ENCODE peak calls at places on chromosomes 2 and 18, in eight cellular contexts. X is fibroblast of lung; F is body of pancreas; R is heart left ventricle; T is cardiac fibroblast; Q is CD8-positive, alpha-beta T cell; G is MM.1S; B is spleen. Z is an unnamed sample.

GRCh38 chr2:165902929-165903328 is 50.6 kb downstream of the TTC21B start:
- DNase-seq in X (peak; percentile 39), F (no peak), R (no peak), T (peak; percentile 29), Q (no peak), G (peak; percentile 17), B (no peak), Z (no peak)

GRCh38 chr18:5627756-5628511 is 84.1 kb upstream of the EPB41L3 start:
- DNase-seq in X (peak; percentile 1), F (no peak), R (no peak), T (no peak), Q (no peak), G (no peak), B (no peak), Z (no peak)

GRCh38 chr2:112195167-112195766 is 57.1 kb downstream of the FBLN7 start:
- DNase-seq in X (no peak), F (no peak), R (no peak), T (no peak), Q (no peak), G (no peak), B (no peak), Z (peak; percentile 52)

GRCh38 chr2:9815076-9815475 is 28.2 kb upstream of the TAF1B start:
- DNase-seq in X (no peak), F (no peak), R (no peak), T (no peak), Q (no peak), G (no peak), B (no peak), Z (no peak)

GRCh38 chr2:238290079-238290478 is 1.7 kb upstream of the PER2 start:
- DNase-seq in X (no peak), F (peak; percentile 80), R (peak; percentile 76), T (peak; percentile 71), Q (no peak), G (no peak), B (peak; percentile 82), Z (peak; percentile 98)

GRCh38 chr2:132037527-132038178 is 124.1 kb downstream of the ANKRD30BL start:
- DNase-seq in X (no peak), F (peak; percentile 35), R (no peak), T (peak; percentile 1), Q (no peak), G (peak; percentile 68), B (peak; percentile 63), Z (no peak)

GRCh38 chr2:224938670-224939309 is 103.5 kb downstream of the DOCK10 start:
- DNase-seq in X (peak; percentile 84), F (no peak), R (no peak), T (peak; percentile 67), Q (no peak), G (no peak), B (no peak), Z (no peak)

GRCh38 chr2:28692411-28692810 is 59.2 kb upstream of the PPP1CB start:
- DNase-seq in X (no peak), F (no peak), R (no peak), T (no peak), Q (no peak), G (no peak), B (no peak), Z (no peak)

GRCh38 chr2:226721541-226721940 is 78.1 kb downstream of the IRS1 start:
- DNase-seq in X (peak; percentile 57), F (no peak), R (peak; percentile 28), T (peak; percentile 66), Q (no peak), G (no peak), B (no peak), Z (no peak)

GRCh38 chr18:77071711-77072292 is 60.8 kb downstream of the MBP start:
- DNase-seq in X (peak; percentile 99), F (peak; percentile 70), R (peak; percentile 60), T (peak; percentile 96), Q (peak; percentile 55), G (no peak), B (no peak), Z (peak; percentile 58)

GRCh38 chr18:13362051-13362450 is 143.5 kb downstream of the LDLRAD4 start:
- DNase-seq in X (no peak), F (no peak), R (no peak), T (no peak), Q (no peak), G (no peak), B (no peak), Z (no peak)

GRCh38 chr2:185862657-185863398 is 124.2 kb downstream of the FSIP2 start:
- DNase-seq in X (no peak), F (no peak), R (no peak), T (no peak), Q (no peak), G (no peak), B (no peak), Z (no peak)
- H3K4me3 ChIP-seq in X (no peak overlapping the region), F (no peak overlapping the region), R (no peak overlapping the region), T (no peak overlapping the region), Q (no peak overlapping the region), G (no peak overlapping the region), B (no peak overlapping the region), Z (no peak overlapping the region)

DNA sequence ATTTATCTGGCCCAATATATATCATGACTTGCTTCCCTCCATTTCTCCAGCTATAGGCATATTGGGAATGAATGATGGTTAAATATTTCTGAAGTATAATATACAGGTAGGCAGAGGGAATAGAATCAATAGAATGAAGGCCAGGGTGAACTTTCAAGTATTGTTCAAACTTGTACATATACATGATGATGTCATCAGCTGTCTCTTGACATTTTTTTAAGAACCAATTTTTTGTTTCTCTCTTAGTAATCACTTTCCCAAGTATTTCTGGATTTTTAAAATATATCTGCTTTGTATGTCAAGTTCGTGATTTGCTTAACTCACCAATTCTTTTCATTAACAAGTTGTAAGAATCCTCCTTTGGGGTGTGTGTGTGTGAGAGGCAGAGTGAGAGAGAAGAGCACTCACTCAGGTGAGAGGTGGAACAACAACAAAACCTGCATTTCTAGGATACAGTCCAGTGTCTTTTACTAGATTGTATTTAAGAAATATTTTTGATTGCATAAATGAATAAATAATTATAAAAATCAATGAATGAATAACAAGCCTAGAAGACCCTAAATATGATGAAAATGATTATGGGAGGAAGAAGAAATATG is 1239.1 kb downstream of the LRP1B start:
- DNase-seq in X (no peak), F (no peak), R (no peak), T (no peak), Q (no peak), G (no peak), B (no peak), Z (peak; percentile 4)
- TF ChIP-seq CTCF in X (no peak), F (no peak), R (no peak), T (no peak), Q (no peak), G (peak; percentile 17), B (no peak), Z (no peak)

GRCh38 chr2:113892004-113892740 is 2.3 kb downstream of the ACTR3 start:
- DNase-seq in X (no peak), F (no peak), R (no peak), T (no peak), Q (no peak), G (no peak), B (no peak), Z (no peak)

GRCh38 chr2:113896791-113897190 is 6.9 kb downstream of the ACTR3 start:
- DNase-seq in X (no peak), F (no peak), R (no peak), T (peak; percentile 56), Q (no peak), G (no peak), B (no peak), Z (no peak)

GRCh38 chr2:113895819-113896563 is 6.1 kb downstream of the ACTR3 start:
- DNase-seq in X (no peak), F (no peak), R (no peak), T (no peak), Q (no peak), G (no peak), B (no peak), Z (no peak)

GRCh38 chr2:113895301-113895700 is 5.4 kb downstream of the ACTR3 start:
- DNase-seq in X (no peak), F (no peak), R (no peak), T (no peak), Q (no peak), G (no peak), B (no peak), Z (peak; percentile 36)

DNA sequence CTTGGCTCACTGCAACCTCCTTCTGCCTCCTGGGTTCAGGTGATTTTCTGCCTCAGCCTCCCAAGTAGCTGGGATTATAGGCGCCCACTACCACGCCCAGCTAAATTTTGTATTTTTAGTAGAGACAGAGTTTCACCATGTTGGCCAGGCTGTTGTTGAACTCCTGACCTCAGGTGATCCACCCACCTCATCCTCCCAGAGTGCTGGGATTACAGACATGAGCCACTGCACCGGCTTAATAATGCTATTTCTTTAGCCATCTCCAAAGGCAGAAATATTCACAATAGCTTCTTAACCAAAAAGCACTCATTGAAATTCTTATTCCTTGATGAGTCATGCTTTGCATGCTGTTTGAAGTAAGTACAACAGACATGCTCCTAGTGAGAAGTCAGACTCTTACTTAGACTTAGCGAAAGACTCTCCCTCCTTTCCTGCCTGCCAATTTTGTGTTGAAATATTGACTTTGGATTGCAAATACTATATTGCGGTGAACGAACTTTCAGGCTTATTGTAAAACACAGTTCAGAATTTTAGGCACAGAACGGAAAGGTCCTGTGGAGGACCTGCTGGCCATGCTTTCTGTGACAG is 4.4 kb downstream of the ACTR3 start:
- DNase-seq in X (peak; percentile 96), F (peak; percentile 19), R (no peak), T (peak; percentile 93), Q (no peak), G (no peak), B (no peak), Z (peak; percentile 91)
- H3K4me3 ChIP-seq in X (no peak overlapping the region), F (no peak overlapping the region), R (no peak overlapping the region), T (no peak overlapping the region), Q (peak overlapping the region; percentile 4), G (no peak overlapping the region), B (no peak overlapping the region), Z (peak overlapping the region; percentile 8)

GRCh38 chr2:193496786-193497185 is 1302.1 kb upstream of the TMEFF2 start:
- DNase-seq in X (no peak), F (no peak), R (no peak), T (no peak), Q (no peak), G (no peak), B (no peak), Z (no peak)

GRCh38 chr2:193506035-193506434 is 1311.3 kb upstream of the TMEFF2 start:
- DNase-seq in X (no peak), F (no peak), R (no peak), T (no peak), Q (no peak), G (no peak), B (no peak), Z (no peak)

GRCh38 chr2:193505620-193506019 is 1310.9 kb upstream of the TMEFF2 start:
- DNase-seq in X (no peak), F (no peak), R (no peak), T (no peak), Q (no peak), G (no peak), B (no peak), Z (no peak)

DNA sequence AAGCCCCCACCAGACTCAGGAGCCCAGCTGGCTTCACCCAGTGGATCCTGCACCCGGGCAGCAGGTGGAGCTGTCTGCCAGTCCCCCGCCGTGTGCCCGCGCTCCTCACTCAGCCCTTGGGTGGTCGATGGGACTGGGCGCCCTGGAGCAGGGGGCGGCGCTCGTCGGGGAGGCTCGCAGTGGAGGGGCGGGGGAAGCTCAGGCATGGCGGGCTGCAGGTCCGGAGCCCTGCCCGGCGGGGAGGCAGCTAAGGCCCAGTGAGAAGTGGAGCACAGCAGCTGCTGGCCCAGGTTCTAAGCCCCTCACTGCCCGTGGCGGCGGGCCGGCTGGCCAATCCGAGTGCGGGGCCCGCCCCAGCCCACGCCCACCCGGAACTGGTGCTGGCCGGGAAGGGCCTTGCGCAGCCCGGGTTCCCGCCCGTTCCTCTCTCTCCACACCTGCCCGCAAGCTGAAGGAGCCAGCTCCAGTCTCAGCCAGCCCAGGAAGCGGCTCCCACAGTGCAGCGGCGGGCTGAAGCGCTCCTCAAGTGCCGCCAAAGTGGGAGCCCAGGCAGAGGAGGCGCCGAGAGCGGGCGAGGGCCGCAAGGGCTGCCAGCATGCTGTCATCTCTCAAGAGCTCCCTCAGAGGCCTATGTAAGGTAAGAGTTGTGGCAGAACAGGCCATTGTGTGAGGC is 1307.8 kb upstream of the TMEFF2 start:
- DNase-seq in X (no peak), F (no peak), R (no peak), T (no peak), Q (no peak), G (no peak), B (peak; percentile 66), Z (no peak)
- TF ChIP-seq CTCF in X (no peak), F (no peak), R (no peak), T (no peak), Q (no peak), G (no peak), B (no peak), Z (no peak)